ENCODE peak calls at places on chromosomes 7 and 10, in six cellular contexts. F is tibial nerve, I is IMR-90, P is A549, U is stomach, H is GM12878. K is an unnamed sample.

GRCh38 chr7:137146012-137146455 is 197.5 kb downstream of the PTN start:
- DNase-seq in F (no peak), I (peak), P (no peak), U (no peak), H (no peak), K (no peak)

GRCh38 chr10:91758303-91759146 is 39.7 kb upstream of the TNKS2 start:
- DNase-seq in F (no peak), I (peak), P (peak), U (no peak), H (peak), K (no peak)

GRCh38 chr10:7260412-7260900 is 150.4 kb downstream of the SFMBT2 start:
- DNase-seq in F (no peak), I (peak), P (peak), U (no peak), H (peak), K (peak)

GRCh38 chr7:101846800-101847538 is 29.5 kb downstream of the CUX1 start:
- DNase-seq in F (no peak), I (no peak), P (no peak), U (no peak), H (no peak), K (no peak)

GRCh38 chr10:4046030-4046429 is 261.0 kb upstream of the KLF6 start:
- DNase-seq in F (no peak), I (no peak), P (no peak), U (no peak), H (no peak), K (no peak)

GRCh38 chr7:106418094-106418493 is 133.3 kb upstream of the NAMPT start:
- DNase-seq in F (no peak), I (peak), P (no peak), U (no peak), H (no peak), K (no peak)

GRCh38 chr7:132915652-132916051 is 166.2 kb downstream of the CHCHD3 start:
- DNase-seq in F (no peak), I (no peak), P (peak), U (no peak), H (no peak), K (no peak)

GRCh38 chr7:43572516-43573049 is 10.3 kb upstream of the STK17A start:
- DNase-seq in F (no peak), I (peak), P (peak), U (no peak), H (no peak), K (peak)

GRCh38 chr10:8889538-8889937 is 835.0 kb downstream of the GATA3 start:
- DNase-seq in F (no peak), I (no peak), P (no peak), U (no peak), H (no peak), K (no peak)

GRCh38 chr7:94183289-94183749 is 179.2 kb upstream of the BET1 start:
- DNase-seq in F (no peak), I (peak), P (peak), U (no peak), H (no peak), K (no peak)

GRCh38 chr10:11663763-11664555 is 52.5 kb upstream of the USP6NL start:
- DNase-seq in F (no peak), I (no peak), P (no peak), U (no peak), H (no peak), K (no peak)

GRCh38 chr7:147070886-147071285 is 954.3 kb downstream of the CNTNAP2 start:
- DNase-seq in F (no peak), I (no peak), P (no peak), U (no peak), H (no peak), K (no peak)

GRCh38 chr7:74587435-74588126 is 69.9 kb upstream of the GTF2I start:
- DNase-seq in F (peak), I (peak), P (peak), U (peak), H (peak), K (peak)

GRCh38 chr7:88226201-88226600 is 6.4 kb upstream of the SRI start:
- DNase-seq in F (no peak), I (no peak), P (peak), U (no peak), H (no peak), K (no peak)

GRCh38 chr10:77350711-77351119 is 286.9 kb downstream of the KCNMA1 start:
- DNase-seq in F (no peak), I (peak), P (peak), U (peak), H (no peak), K (peak)

GRCh38 chr7:100081535-100082102 is at the start of gene ZNF3:
- DNase-seq in F (peak), I (peak), P (peak), U (peak), H (peak), K (peak)

GRCh38 chr7:91062713-91063112 is 201.5 kb upstream of the FZD1 start:
- DNase-seq in F (no peak), I (no peak), P (no peak), U (no peak), H (no peak), K (no peak)

GRCh38 chr10:14545827-14546226 is 215.1 kb upstream of the FRMD4A start:
- DNase-seq in F (no peak), I (peak), P (no peak), U (no peak), H (no peak), K (no peak)

GRCh38 chr7:90988523-90988922 is 275.7 kb upstream of the FZD1 start:
- DNase-seq in F (no peak), I (no peak), P (no peak), U (no peak), H (no peak), K (no peak)

GRCh38 chr7:157352506-157352905 is 15.7 kb downstream of the DNAJB6 start:
- DNase-seq in F (no peak), I (no peak), P (no peak), U (no peak), H (no peak), K (no peak)

GRCh38 chr7:50662059-50662689 is 97.0 kb upstream of the DDC start:
- DNase-seq in F (no peak), I (no peak), P (no peak), U (no peak), H (no peak), K (no peak)

GRCh38 chr7:108268200-108268820 is 138.1 kb upstream of the LAMB4 start:
- DNase-seq in F (no peak), I (peak), P (no peak), U (no peak), H (no peak), K (no peak)

GRCh38 chr7:12358694-12359093 is 45.0 kb downstream of the VWDE start:
- DNase-seq in F (no peak), I (peak), P (no peak), U (no peak), H (no peak), K (no peak)

GRCh38 chr7:144670251-144670650 is 165.6 kb downstream of the TPK1 start:
- DNase-seq in F (no peak), I (no peak), P (no peak), U (no peak), H (no peak), K (no peak)

GRCh38 chr7:75996476-75996875 is 2.1 kb upstream of the TMEM120A start:
- DNase-seq in F (no peak), I (no peak), P (no peak), U (no peak), H (no peak), K (no peak)

GRCh38 chr7:29955799-29956476 is 33.7 kb downstream of the SCRN1 start:
- DNase-seq in F (no peak), I (no peak), P (no peak), U (no peak), H (no peak), K (no peak)

GRCh38 chr7:44264221-44264956 is 61.0 kb downstream of the CAMK2B start:
- DNase-seq in F (no peak), I (no peak), P (no peak), U (no peak), H (no peak), K (no peak)

GRCh38 chr7:50953820-50954219 is 171.1 kb upstream of the GRB10 start:
- DNase-seq in F (no peak), I (peak), P (no peak), U (no peak), H (no peak), K (no peak)

GRCh38 chr10:84523509-84523908 is 195.1 kb downstream of the CCSER2 start:
- DNase-seq in F (no peak), I (no peak), P (no peak), U (peak), H (no peak), K (no peak)

GRCh38 chr7:46791180-46791579 is 790.7 kb downstream of the TNS3 start:
- DNase-seq in F (no peak), I (no peak), P (no peak), U (no peak), H (no peak), K (no peak)

GRCh38 chr7:36639826-36640225 is 84.5 kb downstream of the AOAH start:
- DNase-seq in F (no peak), I (no peak), P (no peak), U (peak), H (no peak), K (no peak)

GRCh38 chr7:125126376-125126775 is 196.8 kb upstream of the POT1 start:
- DNase-seq in F (no peak), I (no peak), P (no peak), U (no peak), H (no peak), K (no peak)

GRCh38 chr7:100247152-100247757 is 27.5 kb downstream of the PVRIG start:
- DNase-seq in F (no peak), I (peak), P (peak), U (peak), H (no peak), K (peak)

GRCh38 chr10:28686835-28687682 is 9.7 kb downstream of the BAMBI start:
- DNase-seq in F (no peak), I (peak), P (no peak), U (no peak), H (no peak), K (no peak)

GRCh38 chr10:100507357-100507732 is 12.3 kb downstream of the SEC31B start:
- DNase-seq in F (no peak), I (no peak), P (no peak), U (no peak), H (no peak), K (no peak)

GRCh38 chr7:99173787-99174186 is 29.9 kb upstream of the SMURF1 start:
- DNase-seq in F (no peak), I (no peak), P (no peak), U (no peak), H (no peak), K (no peak)

GRCh38 chr7:126783613-126784012 is 469.1 kb downstream of the GRM8 start:
- DNase-seq in F (no peak), I (no peak), P (no peak), U (no peak), H (no peak), K (no peak)

GRCh38 chr7:6012355-6013104 is 3.5 kb downstream of the AIMP2 start:
- DNase-seq in F (no peak), I (no peak), P (no peak), U (peak), H (no peak), K (no peak)

DNA sequence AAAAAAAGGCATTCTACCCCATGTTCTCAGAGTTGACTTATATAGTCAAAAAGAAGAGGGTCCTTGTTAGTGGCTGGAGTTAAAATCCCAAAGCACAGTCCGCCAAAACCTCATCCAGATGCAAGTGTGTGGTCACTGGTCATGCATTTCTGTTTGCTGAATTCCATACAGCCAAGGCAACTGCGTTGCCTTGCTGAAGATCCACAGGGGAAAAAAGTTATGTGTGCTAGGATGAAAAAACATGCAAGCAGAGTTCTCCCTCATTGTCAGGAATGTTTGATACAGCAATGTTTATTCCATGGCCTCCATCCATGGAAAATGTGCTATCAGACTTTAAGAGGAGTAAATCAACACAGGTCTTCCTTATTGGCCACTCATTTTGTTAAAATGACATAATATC is 213.1 kb downstream of the CREB5 start:
- DNase-seq in F (no peak), I (peak), P (no peak), U (no peak), H (no peak), K (no peak)
- TF ChIP-seq POLR2A in F (no peak), I (no peak), P (no peak), U (no peak), H (no peak), K (no peak)

GRCh38 chr7:121079425-121080169 is 91.1 kb downstream of the CPED1 start:
- DNase-seq in F (no peak), I (peak), P (no peak), U (no peak), H (no peak), K (no peak)
- TF ChIP-seq CTCF in F (no peak), I (peak), P (no peak), U (no peak), H (no peak), K (no peak)

GRCh38 chr10:104072786-104073185 is 12.9 kb downstream of the COL17A1 start:
- DNase-seq in F (no peak), I (peak), P (no peak), U (no peak), H (no peak), K (no peak)
- TF ChIP-seq POLR2A in F (no peak), I (no peak), P (no peak), U (no peak), H (no peak), K (no peak)

GRCh38 chr10:58477902-58478301 is 34.8 kb upstream of the BICC1 start:
- DNase-seq in F (no peak), I (peak), P (no peak), U (no peak), H (no peak), K (no peak)
- TF ChIP-seq CTCF in F (no peak), I (no peak), P (no peak), U (no peak), H (no peak), K (no peak)

GRCh38 chr10:13158401-13158800 is 3.0 kb upstream of the MCM10 start:
- DNase-seq in F (no peak), I (no peak), P (no peak), U (no peak), H (no peak), K (no peak)

GRCh38 chr10:13160934-13161266 is 458 bp upstream of the MCM10 start:
- DNase-seq in F (no peak), I (no peak), P (no peak), U (no peak), H (no peak), K (no peak)

GRCh38 chr10:13162013-13162364 is 631 bp downstream of the MCM10 start:
- DNase-seq in F (no peak), I (no peak), P (no peak), U (no peak), H (no peak), K (no peak)

GRCh38 chr10:13163859-13164258 is 2.5 kb downstream of the MCM10 start:
- DNase-seq in F (no peak), I (no peak), P (no peak), U (no peak), H (no peak), K (no peak)

GRCh38 chr10:13161267-13162012 is at the start of gene MCM10:
- DNase-seq in F (peak), I (peak), P (peak), U (peak), H (peak), K (peak)
- TF ChIP-seq POLR2A in F (no peak), I (no peak), P (no peak), U (no peak), H (peak), K (no peak)

GRCh38 chr10:48509974-48510692 is 94.7 kb downstream of the ARHGAP22 start:
- DNase-seq in F (no peak), I (no peak), P (peak), U (peak), H (no peak), K (no peak)
- TF ChIP-seq CTCF in F (no peak), I (peak), P (peak), U (no peak), H (peak), K (no peak)

GRCh38 chr7:159195926-159196325 is 51.3 kb upstream of the VIPR2 start:
- DNase-seq in F (no peak), I (no peak), P (no peak), U (no peak), H (no peak), K (no peak)

GRCh38 chr7:159196584-159196983 is 51.9 kb upstream of the VIPR2 start:
- DNase-seq in F (no peak), I (no peak), P (no peak), U (no peak), H (no peak), K (no peak)

GRCh38 chr7:159198016-159198724 is 53.5 kb upstream of the VIPR2 start:
- DNase-seq in F (no peak), I (no peak), P (no peak), U (no peak), H (no peak), K (no peak)

GRCh38 chr7:159200421-159200820 is 55.8 kb upstream of the VIPR2 start:
- DNase-seq in F (no peak), I (no peak), P (no peak), U (no peak), H (no peak), K (no peak)

GRCh38 chr7:159197066-159197975 is 52.7 kb upstream of the VIPR2 start:
- DNase-seq in F (no peak), I (no peak), P (no peak), U (no peak), H (peak), K (no peak)
- TF ChIP-seq POLR2A in F (no peak), I (no peak), P (no peak), U (no peak), H (no peak), K (no peak)

DNA sequence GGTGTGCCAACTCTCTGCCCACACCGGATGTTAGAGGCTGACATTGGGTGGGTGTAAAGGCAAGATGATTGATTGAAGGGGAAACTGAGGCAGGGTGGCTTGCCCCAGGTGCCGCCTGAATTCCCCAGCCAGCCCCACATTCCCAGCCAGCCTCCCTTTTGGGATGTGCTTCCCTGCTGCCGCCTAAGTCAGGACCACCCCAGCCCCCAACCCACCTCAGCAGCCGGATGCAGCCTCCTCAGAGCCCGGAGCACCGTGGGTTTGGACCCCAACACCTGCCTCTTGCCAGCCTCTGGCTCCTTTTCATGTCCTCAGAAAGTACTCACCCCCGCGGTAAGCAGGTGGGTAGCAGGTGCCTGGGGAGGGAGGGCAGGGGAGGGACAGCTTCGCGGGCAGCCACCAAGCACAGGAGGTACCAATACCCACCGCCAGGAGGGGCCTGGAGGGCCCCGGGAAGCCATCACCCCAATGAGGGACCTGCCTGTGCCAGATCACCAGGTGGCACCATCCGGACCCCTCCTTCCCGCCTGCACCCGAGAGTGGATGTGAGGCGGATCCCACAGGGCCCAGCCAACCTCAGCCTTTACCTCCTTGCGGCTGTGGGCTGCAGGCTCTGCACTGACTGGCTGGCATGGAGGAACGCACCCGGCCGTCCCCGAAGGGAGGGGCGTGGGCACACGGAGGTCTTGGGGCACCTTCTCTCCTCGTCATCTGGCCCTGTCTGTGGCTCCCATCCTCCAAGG is 60.5 kb downstream of the PWWP2B start:
- DNase-seq in F (no peak), I (no peak), P (peak), U (no peak), H (no peak), K (no peak)
- TF ChIP-seq CTCF in F (no peak), I (no peak), P (peak), U (no peak), H (peak), K (no peak)

DNA sequence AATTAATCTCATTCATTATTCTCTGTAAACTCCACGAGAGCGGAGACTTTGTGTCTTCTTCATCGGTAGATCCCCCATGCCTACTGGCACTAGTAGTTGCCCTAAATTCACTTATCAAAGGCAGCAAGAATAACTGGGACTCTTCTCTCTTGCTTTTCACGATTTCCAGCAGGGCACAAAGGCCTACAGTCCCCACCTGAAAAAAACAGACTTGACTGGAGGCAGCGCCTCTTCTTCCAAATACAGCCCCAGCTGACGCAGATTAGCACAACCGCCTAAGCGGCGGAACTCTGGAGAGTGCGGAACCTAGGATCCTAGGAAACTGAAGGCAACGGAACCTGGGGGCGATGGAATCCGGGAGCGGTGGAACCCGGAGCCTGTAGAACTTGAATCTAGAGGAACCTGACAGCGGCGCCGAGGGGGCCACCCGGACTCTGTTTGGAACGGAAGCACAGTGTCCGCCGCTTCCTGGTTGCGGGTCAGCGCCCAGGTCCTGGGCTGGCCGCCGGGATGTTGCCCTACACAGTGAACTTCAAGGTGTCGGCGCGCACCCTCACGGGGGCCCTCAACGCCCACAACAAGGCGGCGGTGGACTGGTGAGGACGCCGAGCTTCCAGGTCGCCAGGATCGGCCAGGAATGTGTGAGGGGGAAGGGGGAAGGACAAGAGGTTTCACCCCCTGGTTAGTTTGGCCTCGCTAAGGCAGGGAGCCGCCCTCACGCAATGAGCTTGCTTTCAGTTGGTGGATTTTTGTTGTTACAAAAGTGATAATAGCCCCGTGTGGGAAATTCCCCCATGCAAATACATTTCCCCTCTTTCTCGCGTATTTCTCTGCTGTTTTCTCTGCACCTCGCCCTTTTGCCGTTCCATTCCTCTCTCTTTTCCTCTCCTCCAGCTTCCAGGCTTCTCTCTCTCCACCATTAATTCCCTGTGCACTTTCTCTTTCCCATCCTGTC is at the start of gene WDR11:
- DNase-seq in F (peak), I (peak), P (peak), U (peak), H (peak), K (peak)
- TF ChIP-seq POLR2A in F (peak), I (peak), P (peak), U (peak), H (peak), K (peak)

K was measured in gastrocnemius medialis.